ENCODE peak calls at places on chromosome 15, in eight cellular contexts. Y is cardiac muscle cell; V is DND-41; F is heart left ventricle; R is transverse colon; Z is CD4-positive, alpha-beta T cell; U is IMR-90; X is neural progenitor cell. L is an unnamed sample.

GRCh38 chr15:73899197-73900128 is 26.1 kb downstream of the TBC1D21 start:
- DNase-seq in F (no peak), R (no peak), X (peak; percentile 17), V (no peak), U (peak; percentile 16), Y (peak; percentile 44), Z (no peak), L (no peak)

GRCh38 chr15:66622677-66623076 is 56.9 kb upstream of the LCTL start:
- DNase-seq in F (no peak), X (peak; percentile 38), Y (no peak), Z (no peak), V (no peak), U (no peak), R (peak; percentile 59), L (no peak)

GRCh38 chr15:89899303-89899946 is 5.6 kb upstream of the AP3S2 start:
- DNase-seq in R (no peak), V (no peak), X (no peak), Y (no peak), U (no peak), Z (no peak), F (no peak), L (no peak)

GRCh38 chr15:41914406-41914805 is 20.6 kb upstream of the SPTBN5 start:
- DNase-seq in V (no peak), U (no peak), F (peak; percentile 72), R (no peak), Y (peak; percentile 91), X (no peak), Z (no peak), L (no peak)

GRCh38 chr15:63939531-63940130 is 105.9 kb upstream of the HERC1 start:
- DNase-seq in V (no peak), X (no peak), Y (no peak), U (peak; percentile 75), Z (no peak), R (peak; percentile 50), F (peak; percentile 64), L (no peak)

GRCh38 chr15:80777137-80777536 is 2.0 kb upstream of the CEMIP start:
- DNase-seq in Y (no peak), Z (no peak), R (peak; percentile 64), F (peak; percentile 48), X (no peak), U (peak; percentile 68), V (no peak), L (no peak)

GRCh38 chr15:58108117-58108516 is 30.1 kb upstream of the AQP9 start:
- DNase-seq in V (no peak), X (no peak), F (no peak), Y (no peak), U (no peak), R (no peak), Z (no peak), L (no peak)

GRCh38 chr15:28783873-28784272 is 64.6 kb downstream of the GOLGA6L7 start:
- DNase-seq in X (no peak), Z (no peak), V (no peak), R (no peak), F (no peak), Y (no peak), U (no peak), L (no peak)

GRCh38 chr15:42710662-42711061 is 26.3 kb downstream of the CDAN1 start:
- DNase-seq in Y (no peak), X (no peak), U (no peak), V (no peak), Z (no peak), R (no peak), F (no peak), L (no peak)

GRCh38 chr15:95698230-95698629 is 632.3 kb upstream of the NR2F2 start:
- DNase-seq in U (peak; percentile 35), V (no peak), X (no peak), R (no peak), Y (no peak), Z (no peak), F (no peak), L (no peak)
- H3K9me3 ChIP-seq in U (peaks cover 32% of the 10 kb centered on the region), V (peaks cover 23% of the 10 kb centered on the region), X (peaks cover 28% of the 10 kb centered on the region), R (peaks cover 46% of the 10 kb centered on the region), Y (peaks cover 5% of the 10 kb centered on the region), Z (peaks cover 40% of the 10 kb centered on the region), F (no peaks in the 10 kb centered on the region), L (peaks cover 3% of the 10 kb centered on the region)

GRCh38 chr15:47756872-47757271 is 39.6 kb downstream of the SEMA6D start:
- DNase-seq in Y (no peak), R (peak; percentile 51), U (peak; percentile 91), F (no peak), Z (no peak), X (no peak), V (no peak), L (no peak)
- H3K9me3 ChIP-seq in Y (no peaks in the 10 kb centered on the region), R (peaks cover 21% of the 10 kb centered on the region), U (peaks cover 3% of the 10 kb centered on the region), F (no peaks in the 10 kb centered on the region), Z (peaks cover 4% of the 10 kb centered on the region), X (peaks cover 12% of the 10 kb centered on the region), V (no peaks in the 10 kb centered on the region), L (no peaks in the 10 kb centered on the region)

GRCh38 chr15:81923561-81924350 is 122.1 kb downstream of the MEX3B start:
- DNase-seq in Y (peak; percentile 23), Z (no peak), R (no peak), V (no peak), U (peak; percentile 52), X (no peak), F (no peak), L (no peak)

GRCh38 chr15:81921163-81921562 is 124.7 kb downstream of the MEX3B start:
- DNase-seq in X (no peak), F (no peak), R (no peak), U (no peak), Y (no peak), V (no peak), Z (no peak), L (no peak)

GRCh38 chr15:81929557-81929956 is 116.3 kb downstream of the MEX3B start:
- DNase-seq in X (no peak), Y (no peak), F (no peak), V (no peak), Z (no peak), R (no peak), U (peak; percentile 43), L (no peak)

GRCh38 chr15:81922143-81922542 is 123.7 kb downstream of the MEX3B start:
- DNase-seq in Y (no peak), F (no peak), X (no peak), R (no peak), V (no peak), U (no peak), Z (no peak), L (no peak)

DNA sequence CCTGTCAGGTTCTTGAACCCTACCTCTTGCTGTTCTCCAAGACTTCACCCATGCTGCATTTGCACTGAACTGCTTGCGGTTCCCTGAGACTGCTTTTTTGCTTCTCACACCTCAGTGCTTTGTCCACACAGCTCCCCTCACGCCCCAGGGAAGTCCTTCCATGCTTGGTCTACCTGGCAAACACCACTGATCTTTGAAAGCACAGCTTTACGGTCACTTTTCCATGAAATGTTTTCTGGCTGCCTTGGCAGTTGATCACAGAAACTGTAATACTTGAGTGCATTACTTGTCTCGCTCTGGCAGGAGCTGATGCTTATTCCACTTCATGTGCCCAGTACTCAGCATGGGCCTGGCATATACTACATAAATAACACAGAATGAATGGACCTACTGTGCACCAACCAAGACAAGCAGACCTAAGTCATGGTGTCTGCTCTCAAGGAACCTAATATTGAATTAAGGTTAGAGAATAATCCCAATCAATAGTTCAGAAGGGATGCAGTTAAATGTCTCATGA is 121.1 kb downstream of the MEX3B start:
- DNase-seq in X (no peak), V (no peak), R (no peak), U (no peak), Z (no peak), Y (no peak), F (peak; percentile 21), L (no peak)
- H3K9me3 ChIP-seq in X (no peaks in the 10 kb centered on the region), V (peaks cover 5% of the 10 kb centered on the region), R (peaks cover 1% of the 10 kb centered on the region), U (peaks cover 3% of the 10 kb centered on the region), Z (peaks cover 12% of the 10 kb centered on the region), Y (no peaks in the 10 kb centered on the region), F (no peaks in the 10 kb centered on the region), L (peaks cover 5% of the 10 kb centered on the region)

DNA sequence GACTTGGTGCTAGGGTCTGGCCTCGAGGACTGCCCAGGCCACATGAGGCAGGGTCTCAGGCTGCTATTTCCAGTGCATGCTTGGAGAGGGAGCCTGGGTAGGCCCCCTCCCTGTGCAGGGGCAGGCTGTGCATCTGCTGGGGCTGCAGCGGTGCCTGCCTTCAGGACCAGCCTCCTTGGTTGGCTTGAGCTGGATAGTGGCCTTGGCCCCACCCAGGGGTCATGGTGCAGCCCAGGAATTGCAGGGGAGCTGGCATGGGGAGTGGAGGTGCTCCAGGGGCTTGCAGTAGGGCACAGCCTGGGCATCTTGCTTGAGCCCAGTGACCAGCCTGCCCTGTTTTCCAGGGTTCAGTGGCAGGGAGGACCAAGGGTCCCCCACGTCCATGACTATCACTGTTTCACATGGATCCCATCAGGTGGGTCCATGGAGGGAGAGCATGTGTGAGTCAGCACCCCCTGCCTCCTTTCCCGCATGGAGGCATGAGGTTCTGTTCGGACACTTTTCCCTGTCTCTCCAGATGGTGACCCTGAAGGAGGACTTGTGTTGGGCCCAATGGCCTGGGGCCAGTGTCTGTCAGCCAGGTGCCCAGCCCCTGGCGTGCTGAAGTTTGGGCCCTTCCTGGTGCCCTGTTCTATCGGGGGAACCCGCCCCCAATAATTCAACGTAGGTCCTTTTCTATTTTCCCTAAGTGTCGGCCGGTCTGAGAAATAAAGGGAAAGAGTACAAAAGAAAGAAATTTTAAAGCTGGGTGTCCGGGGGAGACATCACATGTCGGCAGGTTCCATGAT is 218.6 kb downstream of the SNRPN start:
- DNase-seq in Y (no peak), F (no peak), V (no peak), X (no peak), U (no peak), R (no peak), Z (no peak), L (peak; percentile 4)
- H3K9me3 ChIP-seq in Y (no peaks in the 10 kb centered on the region), F (peaks cover 2% of the 10 kb centered on the region), V (peaks cover 60% of the 10 kb centered on the region), X (no peaks in the 10 kb centered on the region), U (peaks cover 60% of the 10 kb centered on the region), R (peaks cover 16% of the 10 kb centered on the region), Z (peaks cover 48% of the 10 kb centered on the region), L (no peaks in the 10 kb centered on the region)

GRCh38 chr15:94274745-94275144 is 43.4 kb downstream of the MCTP2 start:
- DNase-seq in F (no peak), Y (no peak), R (no peak), X (no peak), V (no peak), U (no peak), Z (no peak), L (no peak)

GRCh38 chr15:94266789-94267188 is 35.4 kb downstream of the MCTP2 start:
- DNase-seq in V (no peak), Z (no peak), Y (no peak), R (no peak), U (no peak), F (no peak), X (no peak), L (no peak)

GRCh38 chr15:94272251-94272898 is 41.0 kb downstream of the MCTP2 start:
- DNase-seq in F (no peak), V (no peak), Y (no peak), Z (no peak), X (no peak), U (no peak), R (no peak), L (no peak)

GRCh38 chr15:94269954-94270353 is 38.6 kb downstream of the MCTP2 start:
- DNase-seq in V (no peak), R (no peak), Z (no peak), X (no peak), U (no peak), F (no peak), Y (no peak), L (no peak)

GRCh38 chr15:94270570-94270969 is 39.2 kb downstream of the MCTP2 start:
- DNase-seq in X (no peak), V (no peak), F (no peak), Y (no peak), R (no peak), Z (no peak), U (no peak), L (no peak)
- H3K9me3 ChIP-seq in X (no peaks in the 10 kb centered on the region), V (peaks cover 3% of the 10 kb centered on the region), F (no peaks in the 10 kb centered on the region), Y (no peaks in the 10 kb centered on the region), R (no peaks in the 10 kb centered on the region), Z (no peaks in the 10 kb centered on the region), U (no peaks in the 10 kb centered on the region), L (no peaks in the 10 kb centered on the region)